ENCODE peak calls at places on chromosomes 1 and 21, in four cellular contexts. X is fibroblast of mammary gland, F is cardiac fibroblast, G is K562. P is an unnamed sample.

GRCh38 chr21:27759091-27759659 is 792.3 kb upstream of the ADAMTS5 start:
- DNase-seq in X (no peak), F (peak), G (no peak), P (no peak)

GRCh38 chr1:155801149-155801548 is 55.9 kb downstream of the GON4L start:
- DNase-seq in X (peak), F (peak), G (no peak), P (peak)

GRCh38 chr1:78839704-78840277 is 166.7 kb downstream of the ADGRL4 start:
- DNase-seq in X (peak), F (peak), G (peak), P (peak)

GRCh38 chr21:45847870-45848269 is 133.7 kb upstream of the COL6A1 start:
- DNase-seq in X (no peak), F (no peak), G (no peak), P (no peak)

GRCh38 chr1:118247593-118247992 is 62.6 kb upstream of the SPAG17 start:
- DNase-seq in X (peak), F (no peak), G (peak), P (peak)

GRCh38 chr21:38148046-38148445 is 108.7 kb upstream of the KCNJ15 start:
- DNase-seq in X (no peak), F (no peak), G (no peak), P (no peak)

GRCh38 chr1:114854693-114855320 is at the start of gene SYCP1:
- DNase-seq in X (no peak), F (no peak), G (no peak), P (no peak)

GRCh38 chr1:159076753-159077656 is at the start of gene AIM2:
- DNase-seq in X (peak), F (no peak), G (peak), P (peak)

GRCh38 chr1:26281971-26282693 is 2.2 kb downstream of the SH3BGRL3 start:
- DNase-seq in X (peak), F (no peak), G (peak), P (peak)

GRCh38 chr1:224205438-224205840 is 22.4 kb downstream of the DEGS1 start:
- DNase-seq in X (peak), F (peak), G (peak), P (peak)

GRCh38 chr1:53328490-53329182 is 766 bp upstream of the LRP8 start:
- DNase-seq in X (no peak), F (no peak), G (no peak), P (no peak)

GRCh38 chr1:62401034-62401433 is 35.8 kb upstream of the USP1 start:
- DNase-seq in X (no peak), F (no peak), G (no peak), P (no peak)

GRCh38 chr21:42503711-42504110 is 7.7 kb upstream of the RSPH1 start:
- DNase-seq in X (no peak), F (no peak), G (no peak), P (no peak)

GRCh38 chr1:203271018-203271743 is 34.1 kb upstream of the BTG2 start:
- DNase-seq in X (peak), F (peak), G (peak), P (peak)

GRCh38 chr1:217948741-217949140 is 317.6 kb downstream of the SPATA17 start:
- DNase-seq in X (no peak), F (no peak), G (no peak), P (no peak)

GRCh38 chr1:17919525-17920439 is 164.6 kb downstream of the ACTL8 start:
- DNase-seq in X (peak), F (peak), G (peak), P (peak)
- TF ChIP-seq CTCF in X (no peak), F (no peak), G (peak), P (no peak)

GRCh38 chr1:162175393-162175792 is 105.9 kb downstream of the NOS1AP start:
- DNase-seq in X (no peak), F (no peak), G (no peak), P (no peak)
- H3K4me3 ChIP-seq in X (no peak), F (no peak), G (no peak), P (no peak)

DNA sequence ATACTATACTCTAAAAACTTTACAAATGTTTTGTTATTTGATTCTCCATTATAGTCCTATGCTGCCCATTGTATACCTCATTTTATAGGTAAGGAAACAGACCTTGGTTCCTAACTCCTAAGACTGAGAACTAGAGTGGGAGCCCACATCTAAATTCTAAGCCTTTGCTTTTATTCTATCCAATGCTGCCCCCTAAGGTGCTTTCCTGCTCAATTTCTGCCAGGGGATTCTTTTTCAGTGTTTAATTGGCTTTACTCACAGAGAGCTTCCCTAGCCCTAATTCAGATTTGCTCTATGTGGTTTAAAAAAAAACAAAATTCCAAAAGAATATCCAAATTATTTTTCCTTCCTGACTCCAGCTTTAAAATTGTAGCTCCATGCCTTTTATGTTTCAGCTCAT is 64.5 kb downstream of the KIF14 start:
- DNase-seq in X (peak), F (peak), G (no peak), P (peak)
- TF ChIP-seq CTCF in X (peak), F (no peak), G (no peak), P (peak)

GRCh38 chr1:116668277-116668676 is 744 bp upstream of the IGSF3 start:
- DNase-seq in X (no peak), F (no peak), G (no peak), P (no peak)

GRCh38 chr1:116666747-116667576 is 571 bp downstream of the IGSF3 start:
- DNase-seq in X (no peak), F (no peak), G (no peak), P (no peak)

GRCh38 chr1:116666090-116666489 is 1.4 kb downstream of the IGSF3 start:
- DNase-seq in X (no peak), F (no peak), G (no peak), P (no peak)

GRCh38 chr1:116665001-116665400 is 2.5 kb downstream of the IGSF3 start:
- DNase-seq in X (no peak), F (no peak), G (no peak), P (no peak)

GRCh38 chr1:116667577-116668105 is at the start of gene IGSF3:
- DNase-seq in X (no peak), F (peak), G (peak), P (no peak)
- H3K4me3 ChIP-seq in X (peak), F (peak), G (peak), P (peak)

GRCh38 chr1:169106095-169106920 is at the start of gene ATP1B1:
- DNase-seq in X (peak), F (peak), G (peak), P (peak)
- TF ChIP-seq CTCF in X (no peak), F (peak), G (peak), P (peak)